ENCODE peak calls at places on chromosomes 1 and 21, in four cellular contexts. G, L, A and Z are unnamed samples.

GRCh38 chr1:40966411-40966810 is 13.1 kb upstream of the CTPS1 start:
- DNase-seq in G (no peak), L (no peak), A (no peak), Z (no peak)

GRCh38 chr1:24929876-24930702 is at the start of gene RUNX3:
- DNase-seq in G (no peak), L (no peak), A (no peak), Z (no peak)

GRCh38 chr21:42340187-42340586 is 10.6 kb downstream of the TFF2 start:
- DNase-seq in G (no peak), L (no peak), A (no peak), Z (no peak)

GRCh38 chr1:206495493-206496046 is 11.8 kb upstream of the RASSF5 start:
- DNase-seq in G (no peak), L (no peak), A (no peak), Z (no peak)

GRCh38 chr1:221310180-221310579 is 430.9 kb downstream of the HLX start:
- DNase-seq in G (peak), L (no peak), A (no peak), Z (peak)

GRCh38 chr1:41475859-41476567 is 8.5 kb downstream of the EDN2 start:
- DNase-seq in G (no peak), L (no peak), A (no peak), Z (no peak)

GRCh38 chr1:235923466-235924008 is 56.8 kb upstream of the LYST start:
- DNase-seq in G (no peak), L (no peak), A (no peak), Z (no peak)

GRCh38 chr1:156379420-156380165 is 10.6 kb downstream of the RHBG start:
- DNase-seq in G (no peak), L (no peak), A (no peak), Z (no peak)

GRCh38 chr1:12617901-12618660 is at the start of gene DHRS3:
- DNase-seq in G (no peak), L (peak), A (no peak), Z (no peak)

GRCh38 chr1:76770979-76771378 is 96.3 kb upstream of the ST6GALNAC5 start:
- DNase-seq in G (peak), L (peak), A (no peak), Z (peak)